ENCODE peak calls at places on chromosome 2, in nine cellular contexts. T is body of pancreas, M is cardiac muscle cell, Y is PC-9, C is heart right ventricle, A is spleen, F is upper lobe of left lung, J is HCT116, N is colonic mucosa. U is an unnamed sample. For H3K4me1 and H3K9me3, the result is how much of the 10 kb centered on the place peaks cover.

GRCh38 chr2:240911641-240912265 is 5.6 kb downstream of the CROCC2 start:
- DNase-seq in T (no peak), M (no peak), Y (no peak), C (no peak), A (no peak), F (no peak), J (no peak), N (no peak), U (no peak)

GRCh38 chr2:49154140-49154539 is at the start of gene FSHR:
- DNase-seq in T (no peak), M (peak), Y (no peak), C (no peak), A (no peak), F (no peak), J (no peak), N (no peak), U (no peak)

GRCh38 chr2:109478906-109479493 is 134.8 kb downstream of the SEPTIN10 start:
- DNase-seq in T (no peak), M (no peak), Y (no peak), C (no peak), A (peak), F (no peak), J (no peak), N (no peak), U (no peak)

GRCh38 chr2:24412812-24413211 is 52.5 kb upstream of the ITSN2 start:
- DNase-seq in T (no peak), M (no peak), Y (no peak), C (no peak), A (no peak), F (no peak), J (no peak), N (no peak), U (no peak)

GRCh38 chr2:29326926-29327325 is 211.7 kb downstream of the CLIP4 start:
- DNase-seq in T (no peak), M (no peak), Y (no peak), C (no peak), A (no peak), F (no peak), J (no peak), N (no peak), U (no peak)

GRCh38 chr2:149924549-149925213 is 337.1 kb upstream of the MMADHC start:
- DNase-seq in T (no peak), M (no peak), Y (no peak), C (no peak), A (no peak), F (no peak), J (no peak), N (no peak), U (no peak)

GRCh38 chr2:73292906-73293533 is 328 bp downstream of the EGR4 start:
- DNase-seq in T (no peak), M (no peak), Y (no peak), C (no peak), A (peak), F (no peak), J (no peak), N (no peak), U (no peak)

GRCh38 chr2:205633994-205634393 is 48.3 kb upstream of the NRP2 start:
- DNase-seq in T (no peak), M (no peak), Y (no peak), C (no peak), A (no peak), F (no peak), J (no peak), N (no peak), U (no peak)

GRCh38 chr2:105398522-105399206 is at the start of gene FHL2:
- DNase-seq in T (peak), M (peak), Y (peak), C (peak), A (peak), F (peak), J (peak), N (peak), U (peak)

GRCh38 chr2:144596074-144596871 is 76.4 kb upstream of the ZEB2 start:
- DNase-seq in T (no peak), M (peak), Y (peak), C (no peak), A (no peak), F (peak), J (no peak), N (no peak), U (no peak)

GRCh38 chr2:171592026-171592555 is 69.8 kb downstream of the CYBRD1 start:
- DNase-seq in T (no peak), M (no peak), Y (no peak), C (no peak), A (no peak), F (no peak), J (no peak), N (no peak), U (no peak)

GRCh38 chr2:127081826-127082633 is 24.9 kb downstream of the BIN1 start:
- DNase-seq in T (no peak), M (no peak), Y (no peak), C (no peak), A (peak), F (peak), J (no peak), N (no peak), U (no peak)

GRCh38 chr2:16308816-16309215 is 356.8 kb downstream of the CYRIA start:
- DNase-seq in T (no peak), M (no peak), Y (no peak), C (no peak), A (no peak), F (no peak), J (no peak), N (no peak), U (no peak)

GRCh38 chr2:64311948-64312621 is 141.9 kb upstream of the LGALSL start:
- DNase-seq in T (peak), M (peak), Y (peak), C (peak), A (no peak), F (peak), J (peak), N (peak), U (no peak)

GRCh38 chr2:105557021-105557420 is 158.2 kb upstream of the FHL2 start:
- DNase-seq in T (no peak), M (no peak), Y (no peak), C (peak), A (no peak), F (no peak), J (no peak), N (no peak), U (no peak)

GRCh38 chr2:573805-574392 is 103.3 kb downstream of the TMEM18 start:
- DNase-seq in T (no peak), M (no peak), Y (no peak), C (no peak), A (no peak), F (no peak), J (no peak), N (no peak), U (no peak)

GRCh38 chr2:120503793-120504571 is 158.0 kb downstream of the INHBB start:
- DNase-seq in T (no peak), M (no peak), Y (peak), C (peak), A (peak), F (no peak), J (no peak), N (no peak), U (no peak)

GRCh38 chr2:60706021-60706420 is 50.0 kb upstream of the PAPOLG start:
- DNase-seq in T (no peak), M (no peak), Y (no peak), C (no peak), A (no peak), F (no peak), J (no peak), N (no peak), U (no peak)

GRCh38 chr2:99806758-99807157 is 316.9 kb upstream of the REV1 start:
- DNase-seq in T (no peak), M (no peak), Y (no peak), C (no peak), A (no peak), F (no peak), J (no peak), N (no peak), U (no peak)

GRCh38 chr2:101984656-101985055 is 7.1 kb upstream of the IL1R2 start:
- DNase-seq in T (no peak), M (no peak), Y (no peak), C (no peak), A (no peak), F (no peak), J (no peak), N (no peak), U (no peak)

GRCh38 chr2:107694667-107695066 is 132.0 kb upstream of the RGPD4 start:
- DNase-seq in T (no peak), M (no peak), Y (no peak), C (no peak), A (no peak), F (no peak), J (no peak), N (no peak), U (no peak)
- H3K4me1 ChIP-seq in T (under half), M (under half), Y (under half), C (under half), A (under half), F (under half), J (under half), N (under half), U (under half)

DNA sequence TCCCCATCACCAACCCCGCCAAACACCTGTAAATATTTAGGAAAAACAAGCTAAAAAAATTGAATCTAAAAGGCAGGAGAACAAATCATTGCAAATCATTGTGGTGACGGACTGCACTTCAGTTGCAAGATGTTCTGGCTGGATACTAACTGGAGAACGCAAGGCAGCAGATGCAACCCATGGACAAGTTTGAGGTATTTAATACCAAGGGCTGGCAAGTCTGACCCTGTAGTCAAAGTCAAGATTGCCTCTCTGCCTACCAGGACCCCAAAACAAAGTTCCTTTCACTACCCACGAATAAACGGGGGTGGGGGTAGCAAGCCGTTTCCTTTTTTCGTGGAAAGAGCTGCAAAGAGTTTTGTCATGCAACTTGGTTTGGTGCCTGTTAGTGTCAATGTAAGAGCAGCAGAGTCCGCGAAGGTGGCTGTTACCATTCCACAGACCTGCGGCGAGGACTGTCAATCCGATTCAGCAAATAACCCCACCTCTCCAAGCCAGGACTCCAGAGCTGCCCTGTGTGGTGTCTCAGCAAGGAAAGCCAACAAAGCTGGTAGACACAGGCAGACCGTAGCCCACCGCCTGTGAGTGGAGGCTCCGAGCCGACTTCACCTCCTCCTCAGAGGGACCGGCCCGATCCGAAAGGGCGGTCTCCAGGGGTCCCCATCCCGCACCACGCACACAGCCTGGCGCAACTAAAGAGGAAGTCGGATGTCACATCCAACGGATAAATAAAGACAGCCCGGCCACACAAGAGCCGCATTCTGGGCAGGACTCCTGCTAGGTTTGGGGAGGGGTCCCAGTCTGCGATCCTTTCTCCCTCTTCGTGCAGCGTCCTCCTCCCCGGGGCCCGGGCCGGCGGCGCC is 980 bp downstream of the ANKRD44 start:
- DNase-seq in T (peak), M (peak), Y (no peak), C (peak), A (peak), F (peak), J (no peak), N (peak), U (no peak)
- H3K4me3 ChIP-seq in T (peak), M (peak), Y (peak), C (peak), A (peak), F (peak), J (peak), N (peak), U (peak)

DNA sequence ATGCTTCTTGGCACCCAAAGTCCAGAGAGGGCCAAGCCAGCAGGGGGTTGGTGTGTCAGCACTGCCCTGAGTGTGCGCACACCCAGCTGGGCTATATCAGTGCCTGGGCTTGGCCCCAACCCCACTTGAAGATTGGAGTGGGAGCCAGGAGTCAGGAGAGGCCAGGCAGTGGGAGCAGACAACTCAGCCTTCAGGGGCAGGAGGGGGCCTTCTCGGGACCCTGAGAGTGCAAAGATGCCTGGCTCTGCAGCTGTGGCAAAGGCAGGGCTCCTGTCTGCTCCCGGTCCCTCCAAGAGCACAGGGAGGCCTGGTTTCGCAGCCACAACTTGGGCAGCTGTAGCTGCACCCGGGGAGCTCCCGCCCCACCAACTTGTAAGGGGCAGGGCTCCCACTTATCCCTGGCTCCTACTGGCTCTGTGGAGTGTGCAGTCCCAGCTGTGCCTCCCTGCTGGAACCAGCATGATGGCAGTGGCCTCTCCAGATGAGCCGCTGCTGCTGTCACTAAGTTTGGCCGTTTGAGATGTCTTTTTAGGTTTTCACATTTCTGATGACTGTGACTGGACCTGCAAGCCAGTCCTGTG is 148.7 kb upstream of the HS6ST1 start:
- DNase-seq in T (no peak), M (no peak), Y (no peak), C (peak), A (no peak), F (no peak), J (no peak), N (peak), U (no peak)
- H3K9me3 ChIP-seq in T (under half), M (under half), Y (under half), C (under half), A (under half), F (under half), J (under half), N (under half), U (under half)

DNA sequence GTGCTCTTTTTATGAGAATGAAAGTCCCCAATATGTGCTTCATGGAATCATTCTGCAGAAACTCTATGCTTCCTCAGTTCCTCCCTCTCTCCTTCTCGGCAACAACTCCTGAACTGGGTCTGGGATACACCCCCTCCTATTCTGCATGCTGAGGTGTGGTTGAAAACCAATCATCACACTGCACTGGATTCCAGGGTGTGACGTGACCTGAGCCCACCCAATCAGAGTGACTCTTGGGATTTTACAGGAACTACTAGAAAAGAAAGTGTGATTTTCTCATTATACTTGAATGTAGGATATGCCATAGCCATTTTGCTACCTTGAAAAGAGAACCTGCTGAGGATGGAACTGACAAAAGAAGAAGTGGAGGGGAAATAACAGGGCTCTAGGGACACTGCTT is 36.3 kb downstream of the ACVR1 start:
- DNase-seq in T (no peak), M (no peak), Y (no peak), C (no peak), A (no peak), F (no peak), J (no peak), N (no peak), U (no peak)
- H3K4me1 ChIP-seq in T (half or more), M (under half), Y (under half), C (half or more), A (under half), F (half or more), J (under half), N (under half), U (under half)

DNA sequence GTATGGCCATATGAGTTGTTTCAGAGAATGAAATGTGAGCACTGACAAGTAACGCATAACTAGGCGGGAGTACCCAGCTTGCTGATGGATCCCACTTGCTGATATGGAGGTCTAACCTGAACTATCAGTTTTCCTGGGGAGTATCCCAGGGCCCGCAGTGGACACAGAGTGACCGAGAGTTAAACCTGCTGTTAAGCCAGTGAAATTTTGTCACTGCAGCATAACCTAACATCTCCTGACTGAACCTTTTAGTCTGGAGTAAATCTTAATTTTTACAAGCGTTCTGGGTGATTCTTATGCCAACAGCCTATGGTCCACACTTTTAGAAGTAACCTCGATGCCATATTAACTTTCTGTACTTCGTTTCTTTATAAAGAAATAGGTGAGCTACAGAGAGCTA is 54.4 kb downstream of the TGFA start:
- DNase-seq in T (no peak), M (no peak), Y (no peak), C (no peak), A (no peak), F (no peak), J (no peak), N (no peak), U (no peak)
- H3K4me3 ChIP-seq in T (no peak), M (no peak), Y (no peak), C (no peak), A (no peak), F (no peak), J (no peak), N (no peak), U (no peak)

GRCh38 chr2:32981612-32982011 is 34.9 kb downstream of the LTBP1 start:
- DNase-seq in T (no peak), M (no peak), Y (no peak), C (no peak), A (no peak), F (no peak), J (no peak), N (no peak), U (no peak)

GRCh38 chr2:32976409-32977063 is 29.8 kb downstream of the LTBP1 start:
- DNase-seq in T (peak), M (no peak), Y (no peak), C (no peak), A (no peak), F (no peak), J (no peak), N (peak), U (no peak)

DNA sequence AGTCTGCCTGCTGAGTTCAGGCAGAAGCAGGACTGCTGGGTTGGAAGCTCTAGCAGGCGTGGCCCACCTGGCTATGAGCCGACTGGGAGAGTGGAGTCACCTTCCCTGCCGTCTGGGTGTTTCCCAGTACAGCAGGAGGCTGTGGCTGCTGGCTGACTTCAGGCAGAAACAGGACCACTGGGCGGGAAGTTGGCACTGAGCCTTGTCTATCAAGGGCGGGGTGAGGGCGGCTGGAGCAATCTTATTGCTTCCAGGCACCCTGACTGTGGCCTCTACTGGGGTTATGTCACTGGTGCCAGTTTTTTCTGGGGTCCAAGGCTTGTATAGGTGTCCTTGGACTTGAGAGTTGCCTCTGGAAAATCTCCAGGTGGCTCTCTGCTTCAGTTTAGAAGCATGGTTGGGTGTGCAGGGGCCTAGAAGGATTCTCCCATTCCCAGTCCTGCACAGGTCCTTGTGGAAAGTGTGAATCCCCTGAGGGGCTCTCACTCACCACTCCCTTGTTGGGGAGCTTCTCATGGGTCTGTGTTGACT is 30.5 kb downstream of the LTBP1 start:
- DNase-seq in T (peak), M (no peak), Y (peak), C (peak), A (no peak), F (peak), J (peak), N (peak), U (no peak)
- H3K9me3 ChIP-seq in T (under half), M (under half), Y (under half), C (under half), A (under half), F (under half), J (under half), N (under half), U (under half)

GRCh38 chr2:47070920-47071824 is 83.9 kb downstream of the STPG4 start:
- DNase-seq in T (peak), M (no peak), Y (peak), C (peak), A (no peak), F (peak), J (no peak), N (peak), U (no peak)

GRCh38 chr2:47068966-47069627 is 86.0 kb downstream of the STPG4 start:
- DNase-seq in T (no peak), M (no peak), Y (no peak), C (no peak), A (no peak), F (no peak), J (no peak), N (no peak), U (no peak)

GRCh38 chr2:47072018-47072691 is 83.0 kb downstream of the STPG4 start:
- DNase-seq in T (peak), M (no peak), Y (no peak), C (peak), A (peak), F (peak), J (no peak), N (peak), U (no peak)

GRCh38 chr2:47069628-47070154 is 85.4 kb downstream of the STPG4 start:
- DNase-seq in T (peak), M (peak), Y (peak), C (peak), A (no peak), F (peak), J (peak), N (peak), U (peak)

DNA sequence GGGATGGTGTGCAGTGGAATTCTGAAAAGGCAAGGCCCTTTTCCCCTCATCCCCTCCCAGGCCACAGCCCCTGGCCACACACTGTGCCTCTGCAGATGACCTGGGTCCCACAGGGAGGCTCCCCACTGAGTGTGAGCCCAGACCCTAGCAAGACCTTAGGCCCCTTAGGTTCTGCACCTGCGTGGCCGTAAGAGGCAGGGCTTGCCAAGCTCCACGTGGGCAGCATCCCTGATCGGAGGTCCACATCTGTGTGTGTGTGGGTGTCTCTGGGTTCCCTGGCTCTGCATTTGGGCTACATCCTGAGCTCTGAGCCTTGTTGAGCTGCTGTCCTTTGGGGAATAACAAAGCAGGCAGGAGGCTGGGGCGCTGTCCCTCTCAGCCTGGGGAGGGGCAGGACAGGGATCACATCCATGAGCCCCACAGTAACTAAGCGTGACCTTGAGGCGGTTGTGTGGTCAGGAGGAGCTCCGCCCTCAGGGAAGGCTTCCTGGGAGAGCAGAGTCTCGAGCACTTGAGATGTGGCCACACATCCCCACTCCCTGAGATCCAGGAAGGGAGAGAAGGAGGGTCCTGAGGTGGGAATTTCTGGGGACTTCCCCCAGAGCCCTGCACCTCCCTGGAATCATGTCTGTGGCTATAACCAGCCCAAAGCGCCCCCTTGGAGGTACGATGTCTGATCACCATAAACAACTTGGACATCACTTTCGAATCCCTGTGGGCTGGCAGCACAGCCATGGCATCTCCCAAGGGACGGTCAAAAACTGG is 84.8 kb downstream of the STPG4 start:
- DNase-seq in T (no peak), M (no peak), Y (no peak), C (no peak), A (no peak), F (no peak), J (no peak), N (peak), U (no peak)
- H3K4me1 ChIP-seq in T (under half), M (under half), Y (half or more), C (half or more), A (half or more), F (half or more), J (half or more), N (under half), U (under half)